ENCODE peak calls at places on chromosomes 11 and 22, in eight cellular contexts. N, U, Z, R, V, Y, X and C are unnamed samples.

GRCh38 chr11:2290351-2290841 is 11.3 kb downstream of the C11orf21 start:
- DNase-seq in V (no peak), N (no peak), Z (no peak), X (no peak), Y (no peak), U (no peak), R (no peak), C (no peak)

GRCh38 chr22:31102441-31103081 is 4.8 kb downstream of the SELENOM start:
- DNase-seq in Y (peak; percentile 26), N (no peak), X (no peak), R (no peak), V (no peak), U (no peak), Z (no peak), C (no peak)

GRCh38 chr11:19951558-19952083 is 208.7 kb downstream of the DBX1 start:
- DNase-seq in U (no peak), Z (peak; percentile 13), R (peak; percentile 33), N (no peak), V (peak; percentile 65), Y (peak; percentile 65), X (peak; percentile 20), C (no peak)

GRCh38 chr11:60280412-60280811 is at the start of gene MS4A4A:
- DNase-seq in X (no peak), R (no peak), U (no peak), Y (no peak), N (no peak), V (no peak), Z (no peak), C (no peak)

GRCh38 chr11:129247129-129247528 is 55.0 kb upstream of the ARHGAP32 start:
- DNase-seq in X (no peak), R (peak; percentile 56), V (no peak), N (no peak), Z (peak; percentile 23), U (no peak), Y (no peak), C (no peak)

GRCh38 chr11:75032550-75032935 is 43.8 kb downstream of the NEU3 start:
- DNase-seq in U (no peak), Y (no peak), Z (no peak), R (no peak), V (no peak), X (no peak), N (no peak), C (no peak)

GRCh38 chr22:47013861-47014635 is 251.6 kb downstream of the TBC1D22A start:
- DNase-seq in R (no peak), X (no peak), Y (no peak), U (no peak), N (no peak), Z (no peak), V (no peak), C (no peak)

GRCh38 chr11:65932558-65932919 is 12.7 kb upstream of the TSGA10IP start:
- DNase-seq in X (no peak), V (no peak), Z (no peak), U (no peak), N (no peak), R (no peak), Y (no peak), C (no peak)

GRCh38 chr11:11171854-11172253 is 181.2 kb downstream of the CSNK2A3 start:
- DNase-seq in R (no peak), X (peak; percentile 53), Z (peak; percentile 31), Y (no peak), U (no peak), N (no peak), V (no peak), C (no peak)

GRCh38 chr11:33970984-33971466 is 79.1 kb upstream of the LMO2 start:
- DNase-seq in N (no peak), R (peak; percentile 13), U (no peak), Z (peak; percentile 7), X (peak; percentile 24), V (peak; percentile 47), Y (peak; percentile 57), C (no peak)

GRCh38 chr22:30557243-30557642 is 10.7 kb upstream of the SEC14L6 start:
- DNase-seq in N (no peak), Y (no peak), X (no peak), U (no peak), Z (no peak), V (no peak), R (no peak), C (no peak)

GRCh38 chr11:72969894-72970335 is 155.7 kb downstream of the ATG16L2 start:
- DNase-seq in R (peak; percentile 70), Z (no peak), X (peak; percentile 8), V (no peak), Y (peak; percentile 19), N (no peak), U (no peak), C (no peak)